ENCODE peak calls at places on chromosome 5, in seven cellular contexts. One of them, this sample, is unnamed. For H3K79me1, the result is how much of the 10 kb centered on the place peaks cover.

GRCh38 chr5:72817639-72818266 is 1.3 kb downstream of the TNPO1 start:
- DNase-seq in mesendoderm: no peak
- DNase-seq in neuronal stem cell: no peak
- DNase-seq in IMR-90: no peak
- DNase-seq in H9: no peak
- DNase-seq in mesenchymal stem cell: peak
- DNase-seq in H1: no peak
- DNase-seq in this sample: no peak

GRCh38 chr5:107542428-107542827 is 128.3 kb downstream of the EFNA5 start:
- DNase-seq in IMR-90: peak
- DNase-seq in mesenchymal stem cell: peak
- DNase-seq in neuronal stem cell: no peak
- DNase-seq in H1: no peak
- DNase-seq in H9: no peak
- DNase-seq in mesendoderm: no peak
- DNase-seq in this sample: peak

GRCh38 chr5:53438486-53439472 is 41.6 kb upstream of the FST start:
- DNase-seq in H1: no peak
- DNase-seq in neuronal stem cell: no peak
- DNase-seq in H9: no peak
- DNase-seq in IMR-90: peak
- DNase-seq in mesendoderm: no peak
- DNase-seq in mesenchymal stem cell: no peak
- DNase-seq in this sample: no peak

GRCh38 chr5:43007911-43008368 is 32.2 kb downstream of the ANXA2R start:
- DNase-seq in mesenchymal stem cell: peak
- DNase-seq in neuronal stem cell: no peak
- DNase-seq in H1: peak
- DNase-seq in IMR-90: peak
- DNase-seq in H9: peak
- DNase-seq in mesendoderm: peak
- DNase-seq in this sample: peak

GRCh38 chr5:178292826-178293205 is 60.2 kb upstream of the PHYKPL start:
- DNase-seq in neuronal stem cell: no peak
- DNase-seq in mesendoderm: no peak
- DNase-seq in IMR-90: no peak
- DNase-seq in H9: no peak
- DNase-seq in mesenchymal stem cell: no peak
- DNase-seq in H1: no peak
- DNase-seq in this sample: no peak

GRCh38 chr5:33726422-33727165 is 165.2 kb downstream of the ADAMTS12 start:
- DNase-seq in H1: no peak
- DNase-seq in IMR-90: peak
- DNase-seq in H9: no peak
- DNase-seq in mesendoderm: no peak
- DNase-seq in neuronal stem cell: no peak
- DNase-seq in mesenchymal stem cell: no peak
- DNase-seq in this sample: no peak

GRCh38 chr5:73701566-73701965 is 75.6 kb downstream of the ARHGEF28 start:
- DNase-seq in IMR-90: no peak
- DNase-seq in mesendoderm: no peak
- DNase-seq in neuronal stem cell: no peak
- DNase-seq in H1: no peak
- DNase-seq in H9: no peak
- DNase-seq in mesenchymal stem cell: no peak
- DNase-seq in this sample: peak

GRCh38 chr5:55629790-55630189 is 82.3 kb downstream of the SLC38A9 start:
- DNase-seq in neuronal stem cell: no peak
- DNase-seq in mesenchymal stem cell: no peak
- DNase-seq in IMR-90: peak
- DNase-seq in H1: no peak
- DNase-seq in H9: no peak
- DNase-seq in mesendoderm: no peak
- DNase-seq in this sample: no peak

GRCh38 chr5:180670586-180671359 is 21.4 kb upstream of the FLT4 start:
- DNase-seq in H1: peak
- DNase-seq in mesenchymal stem cell: peak
- DNase-seq in neuronal stem cell: peak
- DNase-seq in H9: peak
- DNase-seq in IMR-90: peak
- DNase-seq in mesendoderm: peak
- DNase-seq in this sample: peak

GRCh38 chr5:80565330-80565729 is 4.8 kb downstream of the ANKRD34B start:
- DNase-seq in H1: no peak
- DNase-seq in neuronal stem cell: no peak
- DNase-seq in mesendoderm: peak
- DNase-seq in IMR-90: no peak
- DNase-seq in mesenchymal stem cell: no peak
- DNase-seq in H9: no peak
- DNase-seq in this sample: peak

GRCh38 chr5:35213608-35214007 is 16.7 kb downstream of the PRLR start:
- DNase-seq in mesenchymal stem cell: no peak
- DNase-seq in IMR-90: no peak
- DNase-seq in H9: no peak
- DNase-seq in mesendoderm: peak
- DNase-seq in H1: no peak
- DNase-seq in neuronal stem cell: no peak
- DNase-seq in this sample: peak

GRCh38 chr5:150612905-150613670 is 27.4 kb upstream of the SYNPO start:
- DNase-seq in mesenchymal stem cell: no peak
- DNase-seq in neuronal stem cell: no peak
- DNase-seq in mesendoderm: no peak
- DNase-seq in H1: no peak
- DNase-seq in IMR-90: no peak
- DNase-seq in H9: no peak
- DNase-seq in this sample: no peak

GRCh38 chr5:95822038-95822407 is 503 bp downstream of the GLRX start:
- DNase-seq in IMR-90: peak
- DNase-seq in mesendoderm: peak
- DNase-seq in H1: no peak
- DNase-seq in H9: peak
- DNase-seq in mesenchymal stem cell: peak
- DNase-seq in neuronal stem cell: peak
- DNase-seq in this sample: peak

GRCh38 chr5:78647838-78648358 is 674 bp downstream of the LHFPL2 start:
- DNase-seq in IMR-90: peak
- DNase-seq in mesenchymal stem cell: peak
- DNase-seq in H9: peak
- DNase-seq in neuronal stem cell: no peak
- DNase-seq in mesendoderm: peak
- DNase-seq in H1: no peak
- DNase-seq in this sample: peak

GRCh38 chr5:157827429-157827828 is 31.5 kb downstream of the CLINT1 start:
- DNase-seq in neuronal stem cell: no peak
- DNase-seq in H9: no peak
- DNase-seq in mesenchymal stem cell: no peak
- DNase-seq in IMR-90: peak
- DNase-seq in mesendoderm: no peak
- DNase-seq in H1: no peak
- DNase-seq in this sample: no peak

GRCh38 chr5:16383544-16384057 is 82.0 kb downstream of the ZNF622 start:
- DNase-seq in H9: no peak
- DNase-seq in mesenchymal stem cell: no peak
- DNase-seq in H1: no peak
- DNase-seq in neuronal stem cell: no peak
- DNase-seq in mesendoderm: no peak
- DNase-seq in IMR-90: no peak
- DNase-seq in this sample: no peak

GRCh38 chr5:112179290-112179689 is 239.8 kb downstream of the EPB41L4A start:
- DNase-seq in H1: no peak
- DNase-seq in mesendoderm: no peak
- DNase-seq in IMR-90: no peak
- DNase-seq in H9: no peak
- DNase-seq in mesenchymal stem cell: no peak
- DNase-seq in neuronal stem cell: no peak
- DNase-seq in this sample: no peak

GRCh38 chr5:174692982-174693422 is 31.4 kb upstream of the MSX2 start:
- DNase-seq in IMR-90: no peak
- DNase-seq in H1: peak
- DNase-seq in neuronal stem cell: peak
- DNase-seq in mesenchymal stem cell: no peak
- DNase-seq in H9: peak
- DNase-seq in mesendoderm: peak
- DNase-seq in this sample: no peak

GRCh38 chr5:74648835-74649286 is 8.3 kb upstream of the ENC1 start:
- DNase-seq in H1: no peak
- DNase-seq in IMR-90: peak
- DNase-seq in mesenchymal stem cell: peak
- DNase-seq in mesendoderm: peak
- DNase-seq in H9: no peak
- DNase-seq in neuronal stem cell: peak
- DNase-seq in this sample: peak

GRCh38 chr5:140108093-140109049 is 5.5 kb upstream of the PURA start:
- DNase-seq in mesendoderm: peak
- DNase-seq in mesenchymal stem cell: no peak
- DNase-seq in H9: peak
- DNase-seq in neuronal stem cell: no peak
- DNase-seq in H1: peak
- DNase-seq in IMR-90: no peak
- DNase-seq in this sample: peak

GRCh38 chr5:135834639-135835529 is at the start of gene SLC25A48:
- DNase-seq in mesenchymal stem cell: no peak
- DNase-seq in IMR-90: peak
- DNase-seq in H1: peak
- DNase-seq in neuronal stem cell: peak
- DNase-seq in mesendoderm: peak
- DNase-seq in H9: peak
- DNase-seq in this sample: peak

GRCh38 chr5:43115968-43116367 is 4.7 kb upstream of the ZNF131 start:
- DNase-seq in IMR-90: no peak
- DNase-seq in mesenchymal stem cell: no peak
- DNase-seq in mesendoderm: no peak
- DNase-seq in neuronal stem cell: no peak
- DNase-seq in H9: no peak
- DNase-seq in H1: no peak
- DNase-seq in this sample: no peak

GRCh38 chr5:1437452-1437851 is 7.8 kb downstream of the SLC6A3 start:
- DNase-seq in H1: no peak
- DNase-seq in IMR-90: peak
- DNase-seq in mesendoderm: peak
- DNase-seq in mesenchymal stem cell: peak
- DNase-seq in neuronal stem cell: no peak
- DNase-seq in H9: peak
- DNase-seq in this sample: no peak

GRCh38 chr5:176500511-176500910 is 36.7 kb downstream of the RNF44 start:
- DNase-seq in mesenchymal stem cell: no peak
- DNase-seq in H1: no peak
- DNase-seq in mesendoderm: no peak
- DNase-seq in H9: no peak
- DNase-seq in neuronal stem cell: no peak
- DNase-seq in IMR-90: peak
- DNase-seq in this sample: no peak

GRCh38 chr5:172413601-172414000 is 40.7 kb downstream of the SH3PXD2B start:
- DNase-seq in IMR-90: no peak
- DNase-seq in H9: no peak
- DNase-seq in neuronal stem cell: no peak
- DNase-seq in mesenchymal stem cell: no peak
- DNase-seq in H1: no peak
- DNase-seq in mesendoderm: no peak
- DNase-seq in this sample: no peak
- H3K79me1 ChIP-seq in IMR-90: under half
- H3K79me1 ChIP-seq in H9: under half
- H3K79me1 ChIP-seq in neuronal stem cell: under half
- H3K79me1 ChIP-seq in mesenchymal stem cell: under half
- H3K79me1 ChIP-seq in H1: under half
- H3K79me1 ChIP-seq in mesendoderm: under half
- H3K79me1 ChIP-seq in this sample: under half

DNA sequence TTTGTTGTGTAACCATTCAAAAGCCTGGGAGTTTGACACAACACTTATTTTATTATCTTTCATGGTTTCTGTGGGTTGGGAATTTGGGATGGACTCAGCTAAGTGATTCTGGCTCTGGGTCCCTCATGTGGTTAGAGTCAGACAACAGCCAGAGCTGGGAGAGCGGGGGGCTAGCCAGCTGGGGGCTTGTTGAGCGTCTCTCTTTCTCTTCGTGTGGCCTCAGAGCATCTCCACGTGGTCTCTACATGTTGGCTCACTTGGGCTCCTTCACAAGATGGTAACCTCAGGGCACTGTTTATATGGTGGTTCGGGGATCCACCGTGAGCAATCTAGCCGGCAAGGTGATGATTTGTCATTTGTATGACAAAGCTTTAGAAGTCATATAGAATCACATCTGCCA is 73.6 kb downstream of the FSTL4 start:
- DNase-seq in H1: no peak
- DNase-seq in mesenchymal stem cell: no peak
- DNase-seq in IMR-90: no peak
- DNase-seq in neuronal stem cell: no peak
- DNase-seq in H9: no peak
- DNase-seq in mesendoderm: no peak
- DNase-seq in this sample: no peak
- H3K4ac ChIP-seq in H1: no peak
- H3K4ac ChIP-seq in mesenchymal stem cell: no peak
- H3K4ac ChIP-seq in IMR-90: no peak
- H3K4ac ChIP-seq in neuronal stem cell: no peak
- H3K4ac ChIP-seq in H9: no peak
- H3K4ac ChIP-seq in mesendoderm: no peak
- H3K4ac ChIP-seq in this sample: no peak

DNA sequence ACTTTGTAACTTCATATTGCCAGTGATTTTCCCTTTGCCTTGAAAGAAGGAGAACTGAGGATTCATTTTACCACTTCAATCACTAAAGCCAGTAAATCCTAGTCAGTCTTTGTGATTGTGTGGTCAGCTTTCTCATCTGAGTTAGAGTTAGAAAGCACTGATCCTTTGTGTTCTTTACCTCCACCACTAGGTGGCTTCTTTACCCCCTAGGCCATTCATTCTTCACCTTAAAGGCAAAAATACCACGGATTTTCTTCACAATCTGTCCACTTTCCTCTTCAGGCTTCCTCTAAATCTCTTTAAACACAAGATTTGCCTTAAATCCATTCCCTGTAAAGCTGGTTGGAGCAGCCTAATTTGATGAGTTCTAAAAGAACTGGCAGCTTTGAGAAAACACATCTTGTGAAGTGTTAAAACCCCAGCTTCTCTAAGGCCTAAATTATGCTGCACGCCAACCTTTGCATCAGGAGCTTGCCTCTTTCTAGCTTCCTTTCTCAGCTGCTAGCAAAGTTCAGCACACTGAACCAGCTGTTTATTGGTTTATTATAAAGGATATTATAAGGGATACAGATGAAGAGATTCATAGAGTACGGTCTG is 20.4 kb downstream of the BDP1 start:
- DNase-seq in mesenchymal stem cell: peak
- DNase-seq in mesendoderm: peak
- DNase-seq in neuronal stem cell: peak
- DNase-seq in H1: no peak
- DNase-seq in H9: no peak
- DNase-seq in IMR-90: peak
- DNase-seq in this sample: peak
- H2BK120ac ChIP-seq in mesenchymal stem cell: no peak
- H2BK120ac ChIP-seq in mesendoderm: no peak
- H2BK120ac ChIP-seq in neuronal stem cell: no peak
- H2BK120ac ChIP-seq in H1: no peak
- H2BK120ac ChIP-seq in H9: no peak
- H2BK120ac ChIP-seq in IMR-90: no peak
- H2BK120ac ChIP-seq in this sample: no peak

GRCh38 chr5:93609756-93610155 is 26.7 kb downstream of the NR2F1 start:
- DNase-seq in H9: no peak
- DNase-seq in mesenchymal stem cell: no peak
- DNase-seq in mesendoderm: no peak
- DNase-seq in IMR-90: no peak
- DNase-seq in H1: no peak
- DNase-seq in neuronal stem cell: no peak
- DNase-seq in this sample: no peak
- H3K79me1 ChIP-seq in H9: under half
- H3K79me1 ChIP-seq in mesenchymal stem cell: under half
- H3K79me1 ChIP-seq in mesendoderm: under half
- H3K79me1 ChIP-seq in IMR-90: under half
- H3K79me1 ChIP-seq in H1: under half
- H3K79me1 ChIP-seq in neuronal stem cell: under half
- H3K79me1 ChIP-seq in this sample: under half

This sample was measured in trophoblast cell.